ENCODE peak calls at places on chromosomes 4 and X, in nine cellular contexts. Z, S, K, D, F, B, E, Q and L are unnamed samples.

GRCh38 chr4:140952709-140953108 is 180.6 kb downstream of the RNF150 start:
- DNase-seq in Z (no peak), S (no peak), K (no peak), D (peak), F (no peak), B (peak), E (peak), Q (no peak), L (no peak)

GRCh38 chrX:14362731-14363130 is 166.6 kb upstream of the GLRA2 start:
- DNase-seq in Z (no peak), S (no peak), K (no peak), D (no peak), F (no peak), B (peak), E (peak), Q (no peak), L (no peak)

GRCh38 chr4:122602277-122603142 is 18.4 kb downstream of the IL21 start:
- DNase-seq in Z (peak), S (peak), K (no peak), D (peak), F (no peak), B (peak), E (peak), Q (no peak), L (peak)

GRCh38 chr4:78618426-78618825 is 66.9 kb downstream of the ANXA3 start:
- DNase-seq in Z (no peak), S (no peak), K (no peak), D (no peak), F (no peak), B (peak), E (no peak), Q (no peak), L (no peak)

GRCh38 chr4:100367451-100367850 is 150.4 kb downstream of the EMCN start:
- DNase-seq in Z (no peak), S (no peak), K (no peak), D (no peak), F (no peak), B (no peak), E (no peak), Q (no peak), L (no peak)

GRCh38 chrX:71989768-71990167 is 79.1 kb downstream of the NHSL2 start:
- DNase-seq in Z (no peak), S (no peak), K (peak), D (peak), F (no peak), B (peak), E (peak), Q (no peak), L (no peak)

GRCh38 chr4:112082954-112083586 is 62.2 kb upstream of the FAM241A start:
- DNase-seq in Z (peak), S (peak), K (peak), D (peak), F (no peak), B (peak), E (peak), Q (no peak), L (no peak)

GRCh38 chr4:78864405-78865024 is 74.7 kb downstream of the PAQR3 start:
- DNase-seq in Z (peak), S (peak), K (peak), D (peak), F (peak), B (peak), E (peak), Q (no peak), L (peak)

GRCh38 chr4:169248645-169249044 is 22.1 kb downstream of the SH3RF1 start:
- DNase-seq in Z (no peak), S (no peak), K (no peak), D (no peak), F (no peak), B (no peak), E (no peak), Q (no peak), L (no peak)

GRCh38 chr4:112284662-112285411 is 867 bp downstream of the TIFA start:
- DNase-seq in Z (peak), S (no peak), K (peak), D (no peak), F (no peak), B (peak), E (peak), Q (no peak), L (no peak)

DNA sequence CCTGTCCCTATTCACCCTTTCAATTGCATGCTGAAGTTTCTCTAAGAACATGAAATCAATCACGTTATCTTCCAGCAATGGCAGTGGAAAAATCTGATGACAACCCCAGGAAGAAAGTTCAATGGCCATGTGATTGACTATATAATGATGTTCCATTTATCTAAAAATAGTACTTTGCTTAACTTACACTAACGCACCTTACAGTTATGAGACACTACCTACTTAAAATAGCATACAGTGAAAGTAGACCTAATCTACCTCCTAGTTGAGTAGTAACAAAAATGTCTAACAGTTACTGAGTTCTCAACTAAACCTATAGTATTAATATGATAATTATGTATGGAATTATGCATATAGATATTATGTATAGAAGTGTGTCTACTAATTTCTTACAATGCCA is 28.6 kb upstream of the PGM2 start:
- DNase-seq in Z (no peak), S (no peak), K (no peak), D (no peak), F (no peak), B (no peak), E (no peak), Q (no peak), L (no peak)
- TF ChIP-seq CTCF in Z (no peak), S (no peak), K (no peak), D (no peak), F (no peak), B (no peak), E (no peak), Q (no peak), L (no peak)

GRCh38 chr4:70183168-70183939 is 12.2 kb upstream of the ODAM start:
- DNase-seq in Z (peak), S (no peak), K (peak), D (peak), F (no peak), B (peak), E (peak), Q (no peak), L (peak)
- TF ChIP-seq CTCF in Z (peak), S (peak), K (peak), D (peak), F (peak), B (peak), E (peak), Q (no peak), L (peak)

DNA sequence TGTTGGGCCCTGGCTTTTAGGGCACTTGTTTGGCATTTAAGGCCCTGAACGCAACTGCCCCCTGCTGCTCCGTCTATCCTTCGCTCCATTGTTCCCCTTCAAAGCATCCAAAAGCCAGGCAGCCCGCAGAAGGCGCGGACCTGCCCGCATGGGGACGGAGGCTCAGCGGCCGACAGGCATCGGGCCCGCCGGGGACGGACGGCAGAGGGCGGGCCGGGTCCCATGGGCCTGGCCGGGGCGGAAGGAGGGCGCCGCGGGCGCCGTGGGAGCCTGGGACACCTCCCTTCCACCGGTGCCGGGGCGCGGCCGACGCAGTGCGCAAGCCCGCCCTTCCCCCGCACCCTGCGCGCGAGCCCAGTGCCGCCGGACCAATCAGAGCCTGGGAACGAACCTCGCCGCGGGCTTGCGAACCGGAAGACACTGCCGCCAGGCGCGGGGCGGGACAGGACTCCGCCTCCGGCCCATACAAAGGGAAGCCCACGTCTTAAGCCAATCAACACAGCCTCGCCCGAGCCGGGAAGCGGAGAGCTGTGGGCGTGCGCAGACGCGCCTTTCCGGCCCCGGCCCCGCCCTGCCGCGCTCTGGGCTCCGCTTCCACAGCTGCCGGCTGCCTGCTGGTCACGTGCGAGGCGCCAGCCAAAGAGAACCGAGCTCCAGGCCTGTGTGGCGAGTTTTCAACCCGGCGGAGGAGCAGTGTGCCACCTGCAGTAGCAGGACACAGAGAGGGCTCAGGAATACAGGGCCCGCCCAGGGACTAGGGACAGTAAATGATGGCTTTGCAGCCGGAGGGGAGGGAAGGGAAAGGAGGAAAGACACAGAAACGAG is 2.1 kb upstream of the ARHGAP4 start:
- DNase-seq in Z (peak), S (peak), K (peak), D (peak), F (peak), B (peak), E (peak), Q (peak), L (peak)
- TF ChIP-seq CTCF in Z (peak), S (peak), K (no peak), D (no peak), F (peak), B (no peak), E (peak), Q (no peak), L (no peak)

GRCh38 chr4:25178838-25179261 is 18.6 kb upstream of the SEPSECS start:
- DNase-seq in Z (no peak), S (no peak), K (no peak), D (no peak), F (no peak), B (no peak), E (no peak), Q (no peak), L (no peak)

GRCh38 chr4:25180524-25181131 is 20.4 kb upstream of the SEPSECS start:
- DNase-seq in Z (no peak), S (no peak), K (peak), D (peak), F (no peak), B (peak), E (peak), Q (no peak), L (peak)

GRCh38 chr4:25182941-25183340 is 22.7 kb upstream of the SEPSECS start:
- DNase-seq in Z (no peak), S (no peak), K (no peak), D (no peak), F (no peak), B (peak), E (no peak), Q (no peak), L (no peak)

GRCh38 chr4:25184056-25184455 is 23.8 kb upstream of the SEPSECS start:
- DNase-seq in Z (no peak), S (no peak), K (no peak), D (no peak), F (no peak), B (no peak), E (no peak), Q (no peak), L (no peak)
- TF ChIP-seq CTCF in Z (no peak), S (no peak), K (no peak), D (no peak), F (no peak), B (no peak), E (no peak), Q (no peak), L (no peak)